ENCODE peak calls at places on chromosomes 13 and 19, in ten cellular contexts. R is adrenal gland; D is AG08395; Q is stimulated activated CD4-positive, alpha-beta T cell treated with anti-CD3 and anti-CD28 coated beads, Interleukin-2, amount 100 ng/mL, for 48 hours; I is T-cell; B is fibroblast of mammary gland; C is fibroblast of the conjunctiva; V is endothelial cell; H is memory B cell; Y is NCI-H1417. M is an unnamed sample.

GRCh38 chr19:18605196-18605545 is 1.4 kb downstream of the CRLF1 start:
- DNase-seq in R (no peak), D (no peak), Q (no peak), I (no peak), B (no peak), C (no peak), V (no peak), H (no peak), Y (no peak), M (no peak)

GRCh38 chr19:39941615-39942507 is 7.4 kb upstream of the FCGBP start:
- DNase-seq in R (no peak), D (no peak), Q (no peak), I (peak), B (peak), C (no peak), V (no peak), H (peak), Y (no peak), M (no peak)

GRCh38 chr13:78323848-78324247 is 279.5 kb downstream of the POU4F1 start:
- DNase-seq in R (no peak), D (no peak), Q (no peak), I (no peak), B (no peak), C (no peak), V (no peak), H (no peak), Y (no peak), M (no peak)

GRCh38 chr19:900302-901111 is 7.2 kb downstream of the RNU6-9 start:
- DNase-seq in R (no peak), D (no peak), Q (no peak), I (no peak), B (no peak), C (no peak), V (no peak), H (no peak), Y (no peak), M (no peak)

GRCh38 chr19:4089400-4089908 is 22.8 kb upstream of the ZBTB7A start:
- DNase-seq in R (no peak), D (no peak), Q (peak), I (peak), B (no peak), C (no peak), V (no peak), H (no peak), Y (no peak), M (no peak)

GRCh38 chr13:55038230-55038629 is 2009.6 kb downstream of the OLFM4 start:
- DNase-seq in R (no peak), D (no peak), Q (no peak), I (no peak), B (no peak), C (no peak), V (no peak), H (no peak), Y (no peak), M (no peak)

GRCh38 chr13:21359855-21360254 is 99.2 kb downstream of the ZDHHC20 start:
- DNase-seq in R (no peak), D (no peak), Q (no peak), I (no peak), B (no peak), C (no peak), V (no peak), H (no peak), Y (no peak), M (no peak)

GRCh38 chr13:98143601-98144500 is 957 bp downstream of the FARP1 start:
- DNase-seq in R (peak), D (peak), Q (no peak), I (no peak), B (peak), C (no peak), V (peak), H (no peak), Y (peak), M (no peak)

GRCh38 chr13:65631078-65631477 is 1599.1 kb downstream of the PCDH9 start:
- DNase-seq in R (no peak), D (no peak), Q (no peak), I (no peak), B (peak), C (no peak), V (no peak), H (no peak), Y (no peak), M (no peak)

GRCh38 chr13:98606296-98606695 is 29.4 kb upstream of the STK24 start:
- DNase-seq in R (no peak), D (no peak), Q (no peak), I (no peak), B (no peak), C (no peak), V (no peak), H (no peak), Y (peak), M (no peak)